ENCODE peak calls at places on chromosomes 1 and 21, in ten cellular contexts. M is substantia nigra; L is IMR-90; Z is BE2C; O is HEK293T; P is NCI-H187; X is CD4-positive, alpha-beta T cell; C is anterior cingulate cortex; U is MM.1S; S is kidney tubule cell. T is an unnamed sample.
A peak's percentile ranks its signal among the peaks of the same experiment; 100 is the strongest.

GRCh38 chr1:25701030-25701785 is 84.6 kb downstream of the MAN1C1 start:
- DNase-seq in M (no peak), L (no peak), Z (no peak), O (no peak), P (no peak), X (no peak), C (no peak), U (no peak), S (no peak), T (no peak)

GRCh38 chr1:36349839-36350238 is 26.4 kb upstream of the EVA1B start:
- DNase-seq in M (no peak), L (no peak), Z (no peak), O (no peak), P (no peak), X (no peak), C (no peak), U (no peak), S (no peak), T (no peak)

GRCh38 chr21:14064296-14064645 is 146.5 kb downstream of the LIPI start:
- DNase-seq in M (no peak), L (peak; percentile 25), Z (no peak), O (no peak), P (no peak), X (no peak), C (no peak), U (no peak), S (no peak), T (no peak)

GRCh38 chr1:203673550-203674411 is 47.1 kb downstream of the ATP2B4 start:
- DNase-seq in M (no peak), L (peak; percentile 97), Z (no peak), O (no peak), P (no peak), X (peak; percentile 57), C (no peak), U (no peak), S (peak; percentile 91), T (peak; percentile 57)

GRCh38 chr21:38322551-38322950 is 65.8 kb downstream of the KCNJ15 start:
- DNase-seq in M (no peak), L (peak; percentile 63), Z (no peak), O (no peak), P (no peak), X (no peak), C (no peak), U (no peak), S (peak; percentile 57), T (no peak)

GRCh38 chr1:181660621-181661020 is 177.3 kb downstream of the CACNA1E start:
- DNase-seq in M (no peak), L (no peak), Z (no peak), O (no peak), P (no peak), X (no peak), C (no peak), U (no peak), S (peak; percentile 77), T (no peak)

GRCh38 chr1:11847667-11848445 is at the start of gene NPPA:
- DNase-seq in M (no peak), L (peak; percentile 19), Z (peak; percentile 84), O (no peak), P (peak; percentile 71), X (no peak), C (no peak), U (no peak), S (no peak), T (no peak)

GRCh38 chr1:177964336-177964735 is 5.5 kb downstream of the SEC16B start:
- DNase-seq in M (no peak), L (peak; percentile 43), Z (no peak), O (no peak), P (no peak), X (no peak), C (no peak), U (no peak), S (no peak), T (no peak)

GRCh38 chr1:244322791-244323521 is 128.8 kb downstream of the ADSS2 start:
- DNase-seq in M (no peak), L (peak; percentile 98), Z (no peak), O (no peak), P (no peak), X (no peak), C (no peak), U (no peak), S (peak; percentile 95), T (no peak)

GRCh38 chr1:205450448-205450847 is 5.4 kb downstream of the BLACAT1 start:
- DNase-seq in M (no peak), L (no peak), Z (no peak), O (no peak), P (no peak), X (no peak), C (no peak), U (no peak), S (peak; percentile 46), T (no peak)

GRCh38 chr1:207711285-207711684 is 40.6 kb upstream of the CD46 start:
- DNase-seq in M (no peak), L (peak; percentile 18), Z (no peak), O (peak; percentile 23), P (no peak), X (no peak), C (no peak), U (peak; percentile 36), S (peak; percentile 14), T (no peak)

GRCh38 chr1:43329995-43330751 is 7.4 kb upstream of the MPL start:
- DNase-seq in M (no peak), L (peak; percentile 87), Z (peak; percentile 38), O (no peak), P (no peak), X (no peak), C (no peak), U (no peak), S (peak; percentile 66), T (no peak)

GRCh38 chr1:25361901-25362300 is 23.8 kb downstream of the TMEM50A start:
- DNase-seq in M (no peak), L (no peak), Z (no peak), O (no peak), P (no peak), X (no peak), C (no peak), U (no peak), S (no peak), T (no peak)

GRCh38 chr1:16326833-16327404 is 25.4 kb downstream of the FBXO42 start:
- DNase-seq in M (no peak), L (no peak), Z (no peak), O (no peak), P (peak; percentile 46), X (no peak), C (no peak), U (no peak), S (peak; percentile 13), T (peak; percentile 14)

GRCh38 chr1:32025515-32025914 is 11.8 kb downstream of the KHDRBS1 start:
- DNase-seq in M (no peak), L (no peak), Z (no peak), O (no peak), P (no peak), X (no peak), C (no peak), U (no peak), S (no peak), T (no peak)

GRCh38 chr1:31646259-31646960 is 1.7 kb upstream of the PEF1 start:
- DNase-seq in M (no peak), L (no peak), Z (no peak), O (no peak), P (no peak), X (no peak), C (no peak), U (no peak), S (no peak), T (no peak)

GRCh38 chr1:97297611-97298010 is 576.0 kb downstream of the PTBP2 start:
- DNase-seq in M (no peak), L (no peak), Z (no peak), O (no peak), P (no peak), X (no peak), C (no peak), U (no peak), S (no peak), T (no peak)

GRCh38 chr1:233261615-233262168 is 33.8 kb downstream of the PCNX2 start:
- DNase-seq in M (no peak), L (no peak), Z (no peak), O (no peak), P (no peak), X (no peak), C (no peak), U (no peak), S (no peak), T (no peak)

GRCh38 chr1:225597926-225598575 is 54.9 kb downstream of the ENAH start:
- DNase-seq in M (no peak), L (peak; percentile 71), Z (no peak), O (no peak), P (no peak), X (no peak), C (no peak), U (no peak), S (peak; percentile 34), T (no peak)

GRCh38 chr1:43873851-43874250 is 59.8 kb upstream of the ARTN start:
- DNase-seq in M (no peak), L (no peak), Z (no peak), O (no peak), P (no peak), X (no peak), C (no peak), U (no peak), S (no peak), T (no peak)

GRCh38 chr1:27538793-27539192 is 48.8 kb upstream of the WASF2 start:
- DNase-seq in M (no peak), L (peak; percentile 78), Z (no peak), O (no peak), P (no peak), X (no peak), C (no peak), U (no peak), S (peak; percentile 88), T (no peak)

GRCh38 chr1:87986154-87986914 is 657.7 kb downstream of the LMO4 start:
- DNase-seq in M (no peak), L (no peak), Z (peak; percentile 15), O (no peak), P (no peak), X (no peak), C (no peak), U (peak; percentile 17), S (no peak), T (no peak)

GRCh38 chr1:164641353-164641730 is 82.4 kb downstream of the PBX1 start:
- DNase-seq in M (no peak), L (peak; percentile 36), Z (no peak), O (no peak), P (no peak), X (no peak), C (no peak), U (no peak), S (peak; percentile 36), T (no peak)

GRCh38 chr1:22812993-22813790 is 102.6 kb downstream of the EPHB2 start:
- DNase-seq in M (no peak), L (no peak), Z (no peak), O (no peak), P (no peak), X (no peak), C (no peak), U (no peak), S (no peak), T (no peak)

GRCh38 chr1:174953657-174954435 is 45.9 kb upstream of the CACYBP start:
- DNase-seq in M (no peak), L (no peak), Z (no peak), O (no peak), P (peak; percentile 37), X (no peak), C (no peak), U (no peak), S (no peak), T (no peak)

GRCh38 chr1:167375949-167376348 is 142.4 kb downstream of the CD247 start:
- DNase-seq in M (no peak), L (no peak), Z (peak; percentile 38), O (no peak), P (no peak), X (no peak), C (no peak), U (no peak), S (no peak), T (no peak)

GRCh38 chr1:168709407-168709891 is 19.6 kb downstream of the DPT start:
- DNase-seq in M (no peak), L (peak; percentile 4), Z (no peak), O (no peak), P (no peak), X (no peak), C (no peak), U (no peak), S (peak; percentile 87), T (no peak)

GRCh38 chr1:115539061-115539460 is 102.7 kb upstream of the VANGL1 start:
- DNase-seq in M (no peak), L (peak; percentile 26), Z (no peak), O (no peak), P (no peak), X (no peak), C (no peak), U (no peak), S (no peak), T (no peak)

T was measured in Peyer's patch.